ENCODE peak calls at places on chromosome 21, in four cellular contexts. K is lower leg skin, S is A549, C is astrocyte. D is an unnamed sample.

GRCh38 chr21:34790834-34791233 is 122.0 kb downstream of the CLIC6 start:
- DNase-seq in K (no peak), S (no peak), C (no peak), D (no peak)

GRCh38 chr21:36134820-36135390 is at the start of gene CBR3:
- DNase-seq in K (peak; percentile 94), S (peak; percentile 55), C (peak; percentile 40), D (peak; percentile 54)

GRCh38 chr21:18970416-18970815 is 566.8 kb upstream of the TMPRSS15 start:
- DNase-seq in K (no peak), S (no peak), C (no peak), D (no peak)

GRCh38 chr21:36156815-36157670 is at the start of gene DOP1B:
- DNase-seq in K (peak; percentile 91), S (no peak), C (no peak), D (no peak)

GRCh38 chr21:19609611-19610010 is 1206.0 kb upstream of the TMPRSS15 start:
- DNase-seq in K (no peak), S (no peak), C (no peak), D (no peak)

GRCh38 chr21:30582850-30583249 is 7.3 kb downstream of the KRTAP22-2 start:
- DNase-seq in K (no peak), S (no peak), C (no peak), D (no peak)

GRCh38 chr21:46080171-46081021 is 17.5 kb upstream of the COL6A2 start:
- DNase-seq in K (peak; percentile 91), S (no peak), C (no peak), D (no peak)

GRCh38 chr21:26769613-26770188 is 75.5 kb downstream of the ADAMTS1 start:
- DNase-seq in K (no peak), S (peak; percentile 16), C (no peak), D (peak; percentile 63)

GRCh38 chr21:46054447-46054846 is 43.5 kb upstream of the COL6A2 start:
- DNase-seq in K (peak; percentile 86), S (no peak), C (peak; percentile 51), D (no peak)

GRCh38 chr21:27362249-27362648 is 395.4 kb upstream of the ADAMTS5 start:
- DNase-seq in K (no peak), S (no peak), C (no peak), D (no peak)

GRCh38 chr21:34857122-34857713 is 188.4 kb downstream of the CLIC6 start:
- DNase-seq in K (no peak), S (no peak), C (no peak), D (no peak)

GRCh38 chr21:32771134-32771523 is 426 bp downstream of the PAXBP1 start:
- DNase-seq in K (peak; percentile 89), S (peak; percentile 46), C (peak; percentile 46), D (peak; percentile 36)

GRCh38 chr21:43867936-43868335 is 2.9 kb downstream of the AGPAT3 start:
- DNase-seq in K (no peak), S (no peak), C (no peak), D (no peak)

GRCh38 chr21:32515869-32516268 is 69.5 kb downstream of the TCP10L start:
- DNase-seq in K (no peak), S (no peak), C (peak; percentile 33), D (no peak)

GRCh38 chr21:21034046-21034445 is 35.8 kb downstream of the NCAM2 start:
- DNase-seq in K (no peak), S (no peak), C (no peak), D (no peak)

GRCh38 chr21:40191616-40192015 is 324.4 kb downstream of the PCP4 start:
- DNase-seq in K (no peak), S (no peak), C (no peak), D (no peak)

GRCh38 chr21:39840373-39841097 is 26.7 kb upstream of the PCP4 start:
- DNase-seq in K (no peak), S (no peak), C (no peak), D (no peak)

GRCh38 chr21:33041981-33042380 is 16.2 kb downstream of the OLIG2 start:
- DNase-seq in K (no peak), S (no peak), C (peak; percentile 27), D (peak; percentile 2)

GRCh38 chr21:39852021-39852721 is 15.1 kb upstream of the PCP4 start:
- DNase-seq in K (no peak), S (no peak), C (no peak), D (no peak)

GRCh38 chr21:46301759-46302158 is 15.6 kb downstream of the YBEY start:
- DNase-seq in K (no peak), S (no peak), C (no peak), D (no peak)

GRCh38 chr21:34640858-34641257 is 25.9 kb upstream of the RCAN1 start:
- DNase-seq in K (no peak), S (peak; percentile 1), C (peak; percentile 91), D (peak; percentile 89)

GRCh38 chr21:26840206-26840605 is 5.0 kb downstream of the ADAMTS1 start:
- DNase-seq in K (no peak), S (no peak), C (no peak), D (no peak)

GRCh38 chr21:46549650-46550049 is 55.2 kb downstream of the S100B start:
- DNase-seq in K (no peak), S (no peak), C (no peak), D (no peak)

DNA sequence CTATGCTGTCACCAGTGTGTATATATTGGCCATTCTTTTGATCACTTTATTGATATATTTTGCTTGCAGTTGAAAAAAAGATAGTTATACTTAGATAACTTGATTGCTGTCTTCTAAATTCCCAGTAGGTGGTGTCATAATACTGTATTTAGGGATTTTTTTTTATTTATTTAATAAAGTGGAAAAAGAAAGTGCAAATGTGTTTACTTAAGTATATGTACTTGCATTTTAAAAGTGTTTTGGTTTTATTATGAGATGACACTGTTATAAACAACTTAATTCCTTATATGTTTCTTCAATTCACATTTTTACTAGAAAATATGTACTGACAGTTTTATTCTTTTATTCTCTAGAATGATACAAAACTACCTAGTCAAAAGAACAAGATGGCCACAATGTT is 164.8 kb downstream of the USP25 start:
- DNase-seq in K (no peak), S (no peak), C (peak; percentile 23), D (no peak)
- TF ChIP-seq CTCF in K (no peak), S (no peak), C (peak; percentile 38), D (peak; percentile 79)

GRCh38 chr21:28518620-28519019 is 474.1 kb downstream of the LTN1 start:
- DNase-seq in K (no peak), S (no peak), C (no peak), D (no peak)

GRCh38 chr21:28523367-28523766 is 469.3 kb downstream of the LTN1 start:
- DNase-seq in K (no peak), S (no peak), C (no peak), D (no peak)

GRCh38 chr21:28516996-28517592 is 475.6 kb downstream of the LTN1 start:
- DNase-seq in K (peak; percentile 86), S (peak; percentile 59), C (peak; percentile 26), D (no peak)

DNA sequence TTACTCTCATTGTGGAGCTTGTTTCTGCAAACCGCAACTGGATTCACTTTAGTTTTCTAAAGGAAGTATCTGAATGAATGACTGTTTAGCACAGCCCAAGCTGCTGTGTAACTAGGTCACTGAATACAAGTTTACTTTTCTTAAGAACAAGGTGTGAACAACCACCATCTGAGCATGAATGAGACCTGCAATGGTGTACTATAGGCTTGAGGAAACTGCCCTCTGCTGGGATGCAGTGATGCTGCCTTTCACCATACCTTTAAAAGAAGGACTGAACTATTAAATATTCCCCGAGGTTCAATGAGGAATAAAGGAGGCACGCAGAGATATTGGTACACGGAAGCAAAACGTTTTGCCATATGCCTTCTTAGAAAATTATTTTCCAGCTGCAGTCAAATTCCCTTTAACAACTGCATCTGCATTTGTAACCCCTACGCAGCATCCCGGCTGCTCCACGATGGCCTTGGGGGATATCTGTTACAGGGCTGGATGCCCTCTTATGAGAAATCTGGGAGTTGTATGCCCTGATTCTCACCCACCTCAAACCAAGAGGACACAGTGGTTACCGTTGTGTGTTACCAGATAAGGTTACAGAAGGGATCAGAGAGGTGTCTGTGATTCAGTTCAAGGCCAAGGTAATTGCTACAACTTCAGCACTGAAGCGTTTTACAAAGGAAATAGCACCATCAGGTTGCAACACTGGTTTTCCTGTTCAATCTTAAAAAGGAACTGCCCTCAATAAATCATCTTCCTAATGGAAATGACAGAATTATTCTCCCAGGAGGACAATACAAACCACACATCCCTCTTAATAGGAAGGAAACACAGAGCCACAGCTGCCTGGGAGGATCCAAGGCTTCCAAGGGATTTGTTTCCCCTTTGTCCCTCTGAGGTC is 470.5 kb downstream of the LTN1 start:
- DNase-seq in K (no peak), S (no peak), C (no peak), D (peak; percentile 57)
- TF ChIP-seq CTCF in K (no peak), S (no peak), C (peak; percentile 29), D (peak; percentile 77)

GRCh38 chr21:37562920-37563640 is 196.5 kb downstream of the DYRK1A start:
- DNase-seq in K (peak; percentile 87), S (no peak), C (no peak), D (no peak)

GRCh38 chr21:37564341-37564923 is 197.9 kb downstream of the DYRK1A start:
- DNase-seq in K (peak; percentile 94), S (peak; percentile 96), C (peak; percentile 99), D (peak; percentile 99)

GRCh38 chr21:37561941-37562919 is 195.7 kb downstream of the DYRK1A start:
- DNase-seq in K (no peak), S (no peak), C (no peak), D (no peak)

GRCh38 chr21:37564924-37565529 is 198.5 kb downstream of the DYRK1A start:
- DNase-seq in K (no peak), S (peak; percentile 58), C (no peak), D (no peak)

GRCh38 chr21:37563641-37564340 is 197.2 kb downstream of the DYRK1A start:
- DNase-seq in K (peak; percentile 98), S (peak; percentile 93), C (peak; percentile 85), D (peak; percentile 90)
- TF ChIP-seq CTCF in K (no peak), S (peak; percentile 20), C (no peak), D (peak; percentile 66)

GRCh38 chr21:42250422-42251403 is 31.8 kb downstream of the ABCG1 start:
- DNase-seq in K (no peak), S (no peak), C (no peak), D (no peak)

GRCh38 chr21:42253466-42253865 is 34.5 kb downstream of the ABCG1 start:
- DNase-seq in K (no peak), S (no peak), C (no peak), D (no peak)

GRCh38 chr21:42252778-42253340 is 33.9 kb downstream of the ABCG1 start:
- DNase-seq in K (no peak), S (no peak), C (no peak), D (no peak)

GRCh38 chr21:42252267-42252666 is 33.3 kb downstream of the ABCG1 start:
- DNase-seq in K (no peak), S (no peak), C (no peak), D (no peak)

GRCh38 chr21:42251654-42252053 is 32.7 kb downstream of the ABCG1 start:
- DNase-seq in K (no peak), S (no peak), C (no peak), D (no peak)
- TF ChIP-seq CTCF in K (no peak), S (no peak), C (no peak), D (no peak)

D was measured in HFFc6.